ENCODE peak calls at places on chromosomes 3 and 15, in ten cellular contexts. B is retina; Q is effector CD8-positive, alpha-beta T cell; S is activated naive CD4-positive, alpha-beta T cell treated with anti-CD3 and anti-CD28 coated beads for 36 hours; L is AG04449; U is uterus; C is NCI-H1092 treated with DMSO at 0.1 percent for 48 hours; Y is activated naive CD8-positive, alpha-beta T cell treated with anti-CD3 and anti-CD28 coated beads, Interleukin-2, amount 50 U/mL, for 24 hours; Z is H9; H is left lobe of liver. T is an unnamed sample.

GRCh38 chr15:76674883-76675282 is 230.3 kb downstream of the SCAPER start:
- DNase-seq in B (no peak), Q (no peak), S (no peak), L (peak; percentile 34), U (no peak), C (no peak), Y (no peak), Z (no peak), H (no peak), T (no peak)

GRCh38 chr3:134237454-134238145 is 13.1 kb downstream of the RYK start:
- DNase-seq in B (no peak), Q (no peak), S (no peak), L (no peak), U (no peak), C (no peak), Y (no peak), Z (no peak), H (no peak), T (no peak)

GRCh38 chr3:144590854-144591253 is 619.2 kb downstream of the DIPK2A start:
- DNase-seq in B (no peak), Q (no peak), S (no peak), L (peak; percentile 58), U (no peak), C (no peak), Y (no peak), Z (no peak), H (no peak), T (no peak)

GRCh38 chr3:57060089-57060829 is at the start of gene SPATA12:
- DNase-seq in B (no peak), Q (no peak), S (peak; percentile 25), L (peak; percentile 9), U (peak; percentile 36), C (no peak), Y (no peak), Z (peak; percentile 97), H (no peak), T (no peak)

GRCh38 chr3:94694894-94695293 is 632.0 kb downstream of the NSUN3 start:
- DNase-seq in B (no peak), Q (no peak), S (no peak), L (no peak), U (no peak), C (no peak), Y (no peak), Z (no peak), H (no peak), T (no peak)

GRCh38 chr3:110732420-110732819 is 339.2 kb upstream of the NECTIN3 start:
- DNase-seq in B (no peak), Q (no peak), S (no peak), L (no peak), U (no peak), C (no peak), Y (no peak), Z (no peak), H (no peak), T (no peak)

GRCh38 chr15:76912430-76912829 is 7.3 kb upstream of the SCAPER start:
- DNase-seq in B (no peak), Q (no peak), S (no peak), L (no peak), U (no peak), C (no peak), Y (no peak), Z (no peak), H (no peak), T (no peak)

GRCh38 chr3:146124141-146124801 is 36.7 kb downstream of the PLOD2 start:
- DNase-seq in B (no peak), Q (no peak), S (no peak), L (no peak), U (no peak), C (no peak), Y (no peak), Z (no peak), H (no peak), T (no peak)

GRCh38 chr15:99727330-99727729 is 5.9 kb downstream of the LYSMD4 start:
- DNase-seq in B (no peak), Q (no peak), S (no peak), L (no peak), U (no peak), C (no peak), Y (no peak), Z (no peak), H (no peak), T (no peak)

GRCh38 chr3:156816794-156817741 is 9.1 kb upstream of the LEKR1 start:
- DNase-seq in B (peak; percentile 93), Q (peak; percentile 60), S (peak; percentile 90), L (no peak), U (peak; percentile 76), C (peak; percentile 67), Y (peak; percentile 87), Z (peak; percentile 93), H (peak; percentile 94), T (peak; percentile 65)

GRCh38 chr3:47578119-47578630 is 490 bp downstream of the CSPG5 start:
- DNase-seq in B (peak; percentile 56), Q (peak; percentile 27), S (peak; percentile 27), L (no peak), U (peak; percentile 28), C (peak; percentile 11), Y (peak; percentile 40), Z (peak; percentile 72), H (peak; percentile 56), T (peak; percentile 23)

GRCh38 chr15:22224241-22224671 is 143.9 kb downstream of the OR4M2 start:
- DNase-seq in B (no peak), Q (no peak), S (peak; percentile 49), L (no peak), U (no peak), C (no peak), Y (no peak), Z (no peak), H (peak; percentile 61), T (no peak)

GRCh38 chr3:25045291-25045690 is 382.8 kb upstream of the RARB start:
- DNase-seq in B (no peak), Q (no peak), S (no peak), L (no peak), U (no peak), C (peak; percentile 9), Y (no peak), Z (no peak), H (no peak), T (no peak)

GRCh38 chr15:73699249-73700040 is 15.3 kb downstream of the CD276 start:
- DNase-seq in B (no peak), Q (no peak), S (no peak), L (no peak), U (no peak), C (no peak), Y (no peak), Z (no peak), H (no peak), T (no peak)

GRCh38 chr3:69088033-69088432 is 3.3 kb downstream of the ARL6IP5 start:
- DNase-seq in B (no peak), Q (no peak), S (no peak), L (no peak), U (no peak), C (no peak), Y (no peak), Z (no peak), H (no peak), T (no peak)

GRCh38 chr15:71110800-71111565 is 4.3 kb upstream of the THSD4 start:
- DNase-seq in B (no peak), Q (no peak), S (no peak), L (no peak), U (no peak), C (no peak), Y (no peak), Z (peak; percentile 23), H (no peak), T (no peak)

GRCh38 chr3:132432639-132433038 is 15.3 kb downstream of the DNAJC13 start:
- DNase-seq in B (no peak), Q (no peak), S (peak; percentile 26), L (no peak), U (no peak), C (no peak), Y (no peak), Z (no peak), H (no peak), T (no peak)

GRCh38 chr15:97961067-97961954 is 808 bp downstream of the ARRDC4 start:
- DNase-seq in B (peak; percentile 22), Q (peak; percentile 11), S (peak; percentile 17), L (no peak), U (peak; percentile 60), C (no peak), Y (peak; percentile 11), Z (peak; percentile 70), H (peak; percentile 64), T (no peak)

GRCh38 chr3:27488821-27489220 is 4.6 kb upstream of the SLC4A7 start:
- DNase-seq in B (no peak), Q (no peak), S (no peak), L (no peak), U (no peak), C (no peak), Y (no peak), Z (no peak), H (no peak), T (no peak)

GRCh38 chr3:149368201-149368849 is 9.1 kb downstream of the TM4SF1 start:
- DNase-seq in B (no peak), Q (no peak), S (no peak), L (no peak), U (no peak), C (no peak), Y (no peak), Z (no peak), H (no peak), T (no peak)

GRCh38 chr15:93417156-93418077 is 328.4 kb upstream of the RGMA start:
- DNase-seq in B (no peak), Q (no peak), S (no peak), L (no peak), U (peak; percentile 24), C (no peak), Y (no peak), Z (no peak), H (no peak), T (no peak)

GRCh38 chr3:132325103-132325606 is 7.9 kb downstream of the ACP3 start:
- DNase-seq in B (no peak), Q (no peak), S (no peak), L (no peak), U (peak; percentile 51), C (no peak), Y (no peak), Z (no peak), H (no peak), T (no peak)

GRCh38 chr3:65713016-65713415 is 325.7 kb downstream of the MAGI1 start:
- DNase-seq in B (peak; percentile 16), Q (no peak), S (no peak), L (peak; percentile 84), U (no peak), C (no peak), Y (no peak), Z (peak; percentile 56), H (no peak), T (no peak)

GRCh38 chr3:191105418-191105817 is 93.6 kb upstream of the OSTN start:
- DNase-seq in B (no peak), Q (no peak), S (no peak), L (no peak), U (no peak), C (no peak), Y (no peak), Z (no peak), H (no peak), T (no peak)

GRCh38 chr3:20608054-20608738 is 422.2 kb upstream of the SGO1 start:
- DNase-seq in B (no peak), Q (no peak), S (no peak), L (no peak), U (no peak), C (no peak), Y (no peak), Z (no peak), H (no peak), T (no peak)

GRCh38 chr3:84904819-84905555 is 53.8 kb upstream of the CADM2 start:
- DNase-seq in B (no peak), Q (no peak), S (no peak), L (no peak), U (no peak), C (peak; percentile 83), Y (no peak), Z (peak; percentile 67), H (no peak), T (no peak)

GRCh38 chr3:129485681-129486056 is 42.8 kb upstream of the RHO start:
- DNase-seq in B (no peak), Q (no peak), S (no peak), L (peak; percentile 73), U (peak; percentile 82), C (no peak), Y (no peak), Z (no peak), H (peak; percentile 67), T (no peak)

GRCh38 chr3:144059481-144059880 is 87.9 kb downstream of the DIPK2A start:
- DNase-seq in B (no peak), Q (no peak), S (no peak), L (no peak), U (no peak), C (no peak), Y (no peak), Z (no peak), H (no peak), T (no peak)